ENCODE peak calls at places on chromosomes 5 and 9, in four cellular contexts. V is fibroblast of mammary gland, B is BE2C, D is ovary. W is an unnamed sample.

GRCh38 chr5:17056056-17056690 is 120.1 kb upstream of the MYO10 start:
- DNase-seq in V (peak), B (no peak), D (no peak), W (peak)

GRCh38 chr9:109834855-109835254 is 54.9 kb downstream of the PALM2AKAP2 start:
- DNase-seq in V (no peak), B (no peak), D (no peak), W (no peak)

GRCh38 chr5:961711-962240 is 46.8 kb upstream of the NKD2 start:
- DNase-seq in V (no peak), B (no peak), D (no peak), W (no peak)

GRCh38 chr9:124741149-124741548 is 30.0 kb downstream of the NR6A1 start:
- DNase-seq in V (no peak), B (no peak), D (no peak), W (no peak)

GRCh38 chr9:3963266-3964019 is 336.4 kb downstream of the GLIS3 start:
- DNase-seq in V (peak), B (no peak), D (peak), W (peak)

GRCh38 chr5:10351199-10351881 is 2.2 kb upstream of the MARCHF6 start:
- DNase-seq in V (peak), B (no peak), D (no peak), W (peak)

GRCh38 chr9:98774746-98775145 is 21.6 kb downstream of the ANKS6 start:
- DNase-seq in V (peak), B (no peak), D (no peak), W (no peak)

GRCh38 chr9:123081824-123082223 is 48.4 kb downstream of the GPR21 start:
- DNase-seq in V (peak), B (no peak), D (no peak), W (peak)

GRCh38 chr9:113302792-113303418 is at the start of gene RNF183:
- DNase-seq in V (no peak), B (no peak), D (no peak), W (peak)

GRCh38 chr9:124764774-124765438 is 6.2 kb downstream of the NR6A1 start:
- DNase-seq in V (no peak), B (no peak), D (no peak), W (peak)

GRCh38 chr5:145237843-145238242 is 597.3 kb downstream of the PRELID2 start:
- DNase-seq in V (peak), B (peak), D (no peak), W (peak)

GRCh38 chr5:170631471-170632195 is 127.8 kb downstream of the KCNIP1 start:
- DNase-seq in V (no peak), B (peak), D (peak), W (no peak)

GRCh38 chr5:81233080-81233634 is at the start of gene CKMT2:
- DNase-seq in V (peak), B (no peak), D (peak), W (no peak)

GRCh38 chr5:132464155-132464939 is 26.2 kb downstream of the IRF1 start:
- DNase-seq in V (no peak), B (no peak), D (no peak), W (no peak)

GRCh38 chr9:81132796-81133195 is 556.6 kb downstream of the TLE1 start:
- DNase-seq in V (no peak), B (no peak), D (no peak), W (no peak)

GRCh38 chr5:140041099-140041491 is 2.0 kb downstream of the NRG2 start:
- DNase-seq in V (no peak), B (no peak), D (no peak), W (no peak)
- H3K4me3 ChIP-seq in V (no peak), B (peak), D (peak), W (no peak)

GRCh38 chr5:95178046-95178651 is 106.7 kb downstream of the MCTP1 start:
- DNase-seq in V (peak), B (peak), D (no peak), W (no peak)
- TF ChIP-seq CTCF in V (no peak), B (peak), D (no peak), W (no peak)

DNA sequence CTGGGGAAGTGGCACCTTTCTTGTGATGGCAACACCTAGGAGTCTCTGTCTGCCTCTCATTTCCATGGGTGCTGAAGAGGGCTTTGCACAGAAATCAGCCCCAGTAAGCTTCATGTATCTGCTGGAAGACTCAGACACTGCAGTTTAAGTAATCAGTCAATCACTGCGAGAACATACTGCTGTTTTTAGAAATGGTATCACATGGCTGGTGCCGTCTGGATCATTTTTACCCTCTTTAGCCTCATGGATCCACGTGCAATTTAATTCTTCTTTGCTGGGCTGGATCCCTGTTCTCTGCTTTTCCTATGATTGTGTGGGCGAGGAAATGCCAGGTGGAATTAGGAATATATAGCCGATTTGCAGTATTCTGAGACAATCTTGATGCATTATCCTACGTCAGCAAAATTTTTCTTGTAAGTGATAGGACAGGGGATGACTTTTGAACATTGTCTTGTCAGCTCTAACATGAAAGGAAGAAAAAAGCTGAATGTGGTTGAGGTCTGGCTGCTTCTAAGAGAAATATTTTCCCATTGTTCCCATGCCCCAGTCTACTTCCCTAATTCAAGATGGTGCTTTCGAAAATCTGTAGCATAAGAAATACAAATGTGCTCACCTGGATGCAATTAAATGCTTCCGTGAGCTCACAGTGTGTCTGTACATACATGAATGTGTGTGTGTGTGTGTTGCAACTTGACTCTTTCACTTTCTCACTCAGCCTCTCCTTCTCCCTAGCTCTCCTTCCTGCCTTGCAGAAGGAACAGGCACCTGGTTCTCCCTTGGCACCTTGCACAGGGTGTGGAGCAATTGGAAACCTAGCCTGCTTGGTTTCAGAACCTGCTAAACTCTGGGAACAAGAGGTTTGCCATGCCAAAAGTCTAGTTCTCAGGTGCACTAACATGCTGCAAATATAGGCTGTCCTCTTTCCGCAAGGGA is 281.6 kb downstream of the NTRK2 start:
- DNase-seq in V (no peak), B (no peak), D (no peak), W (no peak)
- H3K4me3 ChIP-seq in V (no peak), B (no peak), D (no peak), W (no peak)

GRCh38 chr5:175797521-175798038 is 73.8 kb upstream of the CPLX2 start:
- DNase-seq in V (no peak), B (peak), D (no peak), W (no peak)

GRCh38 chr5:175798626-175799025 is 72.8 kb upstream of the CPLX2 start:
- DNase-seq in V (no peak), B (no peak), D (no peak), W (no peak)

GRCh38 chr5:175795959-175796358 is 75.4 kb upstream of the CPLX2 start:
- DNase-seq in V (no peak), B (no peak), D (no peak), W (no peak)

GRCh38 chr5:175800656-175801081 is 70.7 kb upstream of the CPLX2 start:
- DNase-seq in V (peak), B (peak), D (no peak), W (peak)

DNA sequence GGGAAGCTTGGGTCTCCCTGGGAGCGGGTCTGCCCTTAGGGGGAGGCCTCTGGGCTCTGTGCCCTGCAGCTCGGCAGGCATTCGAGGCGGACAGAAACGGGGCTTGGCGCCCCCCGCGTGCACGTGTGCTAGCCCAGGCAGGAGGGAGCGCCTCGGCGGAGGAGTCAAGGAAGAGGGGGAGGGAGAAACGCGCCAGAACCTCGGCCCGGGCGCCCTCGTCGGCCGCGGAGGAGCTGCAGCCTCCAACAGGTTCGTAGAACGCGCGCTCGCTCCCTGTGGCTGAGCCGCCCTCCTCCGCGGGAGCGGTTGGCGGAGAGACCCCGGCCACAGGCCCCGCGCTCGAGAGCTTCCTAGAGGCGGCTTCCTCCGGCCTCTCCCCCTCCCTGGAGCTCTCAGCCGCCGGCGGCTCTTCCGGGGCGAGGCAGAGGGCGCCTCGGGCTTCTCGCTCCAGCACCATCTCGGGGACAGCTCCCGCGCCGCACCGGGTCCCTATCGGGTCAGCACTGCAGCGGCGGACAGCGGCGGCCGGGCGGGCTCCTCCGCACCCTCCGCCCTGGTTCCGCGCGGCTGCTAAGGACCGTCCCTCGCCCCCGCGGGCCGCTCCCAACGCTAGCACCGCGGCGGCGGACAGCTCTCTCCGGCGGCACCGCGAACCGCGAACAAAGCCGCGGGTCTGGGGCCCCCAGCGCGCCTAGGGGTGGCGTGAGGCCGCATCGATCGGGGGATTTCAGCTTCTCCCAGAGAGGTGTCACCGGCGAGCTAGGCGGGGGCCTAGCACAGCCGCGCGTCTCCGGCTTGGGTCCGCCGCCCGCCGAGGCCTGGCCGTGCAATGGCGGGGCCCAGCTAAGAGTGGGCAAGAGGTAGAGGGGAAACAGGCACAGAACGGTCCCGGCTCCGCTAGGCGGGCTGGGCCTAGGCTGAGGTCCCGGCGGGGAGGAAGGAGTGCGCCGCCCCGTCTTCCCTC is 74.6 kb upstream of the CPLX2 start:
- DNase-seq in V (peak), B (peak), D (peak), W (peak)
- TF ChIP-seq CTCF in V (no peak), B (no peak), D (no peak), W (no peak)

DNA sequence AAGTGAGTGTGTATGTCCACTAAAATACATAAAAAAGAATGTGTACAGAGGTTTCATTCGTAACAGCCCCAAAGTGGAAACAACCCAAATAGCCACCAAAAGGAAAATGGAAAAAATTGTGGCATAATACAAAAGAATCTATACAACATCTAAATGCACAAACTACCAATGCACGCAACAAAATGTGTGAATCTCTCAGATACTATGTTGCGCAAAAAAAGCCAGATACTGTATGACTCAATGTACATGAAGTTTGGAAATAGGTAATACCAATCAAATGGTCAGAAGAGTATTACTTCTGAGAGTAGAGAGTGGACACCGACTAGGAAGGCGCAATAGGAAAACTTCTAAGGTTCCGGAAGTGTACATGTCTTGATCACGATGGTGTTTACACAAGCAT is 2.4 kb downstream of the XPA start:
- DNase-seq in V (peak), B (no peak), D (no peak), W (peak)
- H3K4me3 ChIP-seq in V (no peak), B (no peak), D (no peak), W (no peak)

GRCh38 chr5:140883373-140883772 is 1.4 kb downstream of the PCDHA13 start:
- DNase-seq in V (no peak), B (no peak), D (no peak), W (no peak)

GRCh38 chr5:140881889-140882590 is at the start of gene PCDHA13:
- DNase-seq in V (peak), B (no peak), D (no peak), W (peak)

GRCh38 chr5:140877262-140877581 is 2.1 kb downstream of the PCDHA12 start:
- DNase-seq in V (no peak), B (no peak), D (no peak), W (no peak)

GRCh38 chr5:140883927-140884697 is 2.2 kb downstream of the PCDHA13 start:
- DNase-seq in V (no peak), B (no peak), D (no peak), W (no peak)

DNA sequence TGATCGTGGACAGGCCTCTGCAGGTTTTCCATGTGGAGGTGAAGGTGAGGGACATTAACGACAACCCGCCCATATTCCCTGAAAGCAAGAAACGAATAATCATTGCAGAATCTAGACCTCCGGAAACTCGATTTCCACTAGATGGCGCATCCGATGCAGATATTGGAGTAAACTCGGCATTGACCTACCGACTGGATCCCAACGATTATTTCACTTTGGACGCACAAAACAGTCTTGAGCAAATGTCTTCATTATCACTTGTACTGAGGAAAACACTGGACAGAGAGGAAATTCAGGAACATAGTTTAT is 621 bp downstream of the PCDHA13 start:
- DNase-seq in V (peak), B (peak), D (no peak), W (peak)
- TF ChIP-seq CTCF in V (no peak), B (peak), D (no peak), W (no peak)